ENCODE peak calls at places on chromosome 17, in nine cellular contexts. C is fibroblast of the conjunctiva; N is left lung; Q is activated CD4-positive, CD25-positive, alpha-beta regulatory T cell; L is neural progenitor cell; H is HEK293T; Z is T-cell; X is NCI-H2081 treated with DMSO at 0.1 percent for 48 hours; R is body of pancreas. W is an unnamed sample.

GRCh38 chr17:82076018-82076784 is 10.6 kb upstream of the DUS1L start:
- DNase-seq in L (no peak), X (no peak), N (no peak), H (no peak), Q (no peak), Z (no peak), C (no peak), R (no peak), W (no peak)

GRCh38 chr17:77566151-77566550 is 392.4 kb upstream of the TNRC6C start:
- DNase-seq in N (peak), R (no peak), X (no peak), Z (no peak), Q (no peak), L (no peak), H (no peak), C (no peak), W (no peak)

GRCh38 chr17:8695241-8695640 is 49.4 kb downstream of the CCDC42 start:
- DNase-seq in H (no peak), R (no peak), Q (no peak), N (no peak), Z (no peak), L (no peak), X (no peak), C (no peak), W (no peak)

GRCh38 chr17:3602499-3602898 is 6.7 kb downstream of the TRPV1 start:
- DNase-seq in L (peak), Z (no peak), H (peak), X (no peak), C (no peak), N (no peak), R (no peak), Q (no peak), W (peak)

GRCh38 chr17:45705123-45706009 is 78.8 kb upstream of the CRHR1 start:
- DNase-seq in H (no peak), Z (no peak), N (no peak), X (no peak), R (peak), L (no peak), C (no peak), Q (no peak), W (no peak)

GRCh38 chr17:79826210-79826680 is 13.0 kb downstream of the CBX4 start:
- DNase-seq in R (no peak), L (no peak), Z (no peak), Q (no peak), N (peak), X (no peak), C (no peak), H (no peak), W (peak)

GRCh38 chr17:75921596-75921995 is 16.9 kb upstream of the MRPL38 start:
- DNase-seq in C (no peak), N (no peak), X (no peak), L (no peak), H (no peak), R (no peak), Z (no peak), Q (no peak), W (no peak)

GRCh38 chr17:13140750-13141149 is 122.9 kb upstream of the ELAC2 start:
- DNase-seq in Q (no peak), Z (no peak), H (no peak), C (no peak), N (no peak), X (no peak), L (peak), R (no peak), W (no peak)

GRCh38 chr17:77656054-77656453 is 302.4 kb upstream of the TNRC6C start:
- DNase-seq in C (no peak), R (no peak), N (no peak), X (no peak), H (no peak), Q (no peak), L (no peak), Z (no peak), W (no peak)

GRCh38 chr17:27871407-27871806 is 21.8 kb downstream of the LYRM9 start:
- DNase-seq in H (no peak), N (no peak), R (no peak), X (no peak), Q (no peak), L (no peak), Z (no peak), C (no peak), W (no peak)

GRCh38 chr17:18143044-18143936 is 34.7 kb downstream of the MYO15A start:
- DNase-seq in H (peak), Q (no peak), C (no peak), R (no peak), L (peak), N (no peak), Z (no peak), X (no peak), W (peak)

GRCh38 chr17:40951011-40951622 is 13.7 kb upstream of the KRT23 start:
- DNase-seq in H (no peak), C (no peak), Z (no peak), L (no peak), X (no peak), N (no peak), R (no peak), Q (no peak), W (peak)

GRCh38 chr17:56801506-56802178 is 32.1 kb downstream of the C17orf67 start:
- DNase-seq in Z (no peak), Q (no peak), C (no peak), N (no peak), R (no peak), H (no peak), L (no peak), X (no peak), W (no peak)

GRCh38 chr17:33234930-33235685 is 58.0 kb downstream of the ASIC2 start:
- DNase-seq in Z (no peak), L (no peak), N (peak), Q (no peak), C (peak), H (no peak), X (no peak), R (peak), W (peak)

GRCh38 chr17:692116-692515 is 22.5 kb downstream of the VPS53 start:
- DNase-seq in X (no peak), C (no peak), Q (no peak), N (no peak), Z (no peak), R (no peak), L (no peak), H (no peak), W (no peak)

GRCh38 chr17:64165347-64165746 is 35.4 kb upstream of the ERN1 start:
- DNase-seq in C (no peak), N (no peak), Z (no peak), X (no peak), L (no peak), R (no peak), H (no peak), Q (no peak), W (no peak)

GRCh38 chr17:47204722-47205418 is 4.3 kb upstream of the MYL4 start:
- DNase-seq in Q (no peak), N (no peak), Z (peak), R (peak), L (no peak), X (no peak), H (no peak), C (no peak), W (no peak)

GRCh38 chr17:77107506-77108433 is 33.0 kb upstream of the SEC14L1 start:
- DNase-seq in L (no peak), H (no peak), C (no peak), Q (peak), R (no peak), N (no peak), X (no peak), Z (peak), W (no peak)

GRCh38 chr17:63436523-63437110 is 9.5 kb downstream of the CYB561 start:
- DNase-seq in Z (no peak), Q (no peak), H (no peak), X (no peak), N (no peak), C (no peak), R (peak), L (no peak), W (no peak)

GRCh38 chr17:74217036-74217725 is 3.8 kb downstream of the TTYH2 start:
- DNase-seq in H (no peak), C (no peak), L (no peak), Z (no peak), X (peak), N (no peak), R (no peak), Q (no peak), W (no peak)

GRCh38 chr17:70172921-70173320 is 3.6 kb downstream of the KCNJ2 start:
- DNase-seq in R (no peak), L (no peak), N (no peak), Q (no peak), Z (no peak), C (no peak), X (no peak), H (no peak), W (no peak)

GRCh38 chr17:83144421-83145357 is 65.3 kb downstream of the METRNL start:
- DNase-seq in Q (no peak), R (no peak), N (no peak), H (no peak), C (peak), Z (no peak), L (no peak), X (no peak), W (no peak)

GRCh38 chr17:40458001-40458791 is 14.9 kb downstream of the IGFBP4 start:
- DNase-seq in Q (no peak), N (no peak), C (peak), X (no peak), L (no peak), H (no peak), Z (no peak), R (peak), W (no peak)

GRCh38 chr17:80511222-80512180 is 33.1 kb upstream of the RPTOR start:
- DNase-seq in X (no peak), H (no peak), Q (no peak), N (no peak), R (no peak), L (peak), C (no peak), Z (no peak), W (no peak)

GRCh38 chr17:9899280-9900018 is 5.6 kb downstream of the RCVRN start:
- DNase-seq in H (no peak), C (no peak), Q (no peak), Z (no peak), R (peak), N (no peak), X (no peak), L (no peak), W (no peak)

GRCh38 chr17:17682293-17682736 is 1.1 kb downstream of the RAI1 start:
- DNase-seq in X (no peak), N (peak), L (peak), R (peak), H (no peak), Z (no peak), Q (no peak), C (no peak), W (no peak)

GRCh38 chr17:64259922-64260321 is 3.1 kb downstream of the TEX2 start:
- DNase-seq in Q (no peak), Z (no peak), X (no peak), C (peak), R (peak), L (no peak), H (no peak), N (no peak), W (no peak)

W was measured in A673.